ENCODE peak calls at places on chromosomes 7 and 10, in nine cellular contexts. A, V, D, W, M, K, I, T and Z are unnamed samples.

GRCh38 chr7:26624839-26625238 is 239.6 kb downstream of the SKAP2 start:
- DNase-seq in A (no peak), V (no peak), D (no peak), W (no peak), M (no peak), K (no peak), I (no peak), T (no peak), Z (no peak)

GRCh38 chr7:13179775-13180448 is 492.5 kb downstream of the ARL4A start:
- DNase-seq in A (no peak), V (no peak), D (no peak), W (no peak), M (no peak), K (no peak), I (no peak), T (no peak), Z (peak; percentile 15)

GRCh38 chr10:101011517-101012423 is 12.2 kb downstream of the LZTS2 start:
- DNase-seq in A (no peak), V (no peak), D (no peak), W (peak; percentile 29), M (no peak), K (no peak), I (peak; percentile 65), T (no peak), Z (no peak)

GRCh38 chr10:114623661-114624294 is 34.3 kb downstream of the ABLIM1 start:
- DNase-seq in A (peak; percentile 31), V (peak; percentile 77), D (peak; percentile 78), W (no peak), M (peak; percentile 77), K (no peak), I (no peak), T (peak; percentile 95), Z (peak; percentile 86)

GRCh38 chr10:50613150-50613549 is 10.6 kb downstream of the SGMS1 start:
- DNase-seq in A (no peak), V (no peak), D (no peak), W (no peak), M (no peak), K (no peak), I (no peak), T (no peak), Z (no peak)

GRCh38 chr7:41584746-41585145 is 118.1 kb downstream of the INHBA start:
- DNase-seq in A (no peak), V (no peak), D (no peak), W (no peak), M (no peak), K (no peak), I (no peak), T (no peak), Z (peak; percentile 49)

GRCh38 chr10:13529714-13529973 is 830 bp upstream of the BEND7 start:
- DNase-seq in A (no peak), V (no peak), D (no peak), W (no peak), M (no peak), K (no peak), I (no peak), T (no peak), Z (no peak)

GRCh38 chr7:123966936-123967335 is 41.9 kb downstream of the SPAM1 start:
- DNase-seq in A (no peak), V (no peak), D (no peak), W (no peak), M (no peak), K (no peak), I (no peak), T (peak; percentile 28), Z (no peak)

GRCh38 chr7:142030294-142030693 is 34.6 kb downstream of the MGAM start:
- DNase-seq in A (no peak), V (no peak), D (no peak), W (no peak), M (no peak), K (no peak), I (peak; percentile 7), T (no peak), Z (peak; percentile 4)

GRCh38 chr7:2523941-2524807 is 4.6 kb downstream of the LFNG start:
- DNase-seq in A (peak; percentile 98), V (peak; percentile 83), D (no peak), W (peak; percentile 87), M (no peak), K (peak; percentile 89), I (peak; percentile 98), T (peak; percentile 77), Z (peak; percentile 34)

GRCh38 chr7:30740417-30741181 is 11.3 kb upstream of the INMT start:
- DNase-seq in A (peak; percentile 45), V (peak; percentile 20), D (no peak), W (peak; percentile 79), M (peak; percentile 58), K (peak; percentile 69), I (peak; percentile 80), T (peak; percentile 79), Z (peak; percentile 57)

GRCh38 chr7:27636326-27637006 is 26.2 kb downstream of the HIBADH start:
- DNase-seq in A (no peak), V (no peak), D (no peak), W (no peak), M (no peak), K (no peak), I (peak; percentile 65), T (no peak), Z (peak; percentile 38)

GRCh38 chr7:19079066-19079465 is 38.4 kb downstream of the TWIST1 start:
- DNase-seq in A (no peak), V (no peak), D (no peak), W (no peak), M (peak; percentile 18), K (no peak), I (no peak), T (peak; percentile 83), Z (peak; percentile 54)

GRCh38 chr7:117896339-117896738 is 23.1 kb upstream of the CTTNBP2 start:
- DNase-seq in A (no peak), V (no peak), D (no peak), W (no peak), M (no peak), K (no peak), I (no peak), T (no peak), Z (no peak)

GRCh38 chr10:97601268-97602215 is 12.0 kb downstream of the C10orf62 start:
- DNase-seq in A (no peak), V (no peak), D (no peak), W (peak; percentile 26), M (no peak), K (peak; percentile 17), I (no peak), T (no peak), Z (no peak)

GRCh38 chr7:41472427-41473125 is 230.3 kb downstream of the INHBA start:
- DNase-seq in A (no peak), V (no peak), D (no peak), W (no peak), M (no peak), K (no peak), I (no peak), T (no peak), Z (peak; percentile 38)

GRCh38 chr7:38546763-38547162 is 84.4 kb downstream of the AMPH start:
- DNase-seq in A (no peak), V (no peak), D (no peak), W (no peak), M (no peak), K (no peak), I (no peak), T (no peak), Z (no peak)

GRCh38 chr10:90805211-90805610 is 52.6 kb downstream of the HTR7 start:
- DNase-seq in A (no peak), V (no peak), D (no peak), W (no peak), M (no peak), K (no peak), I (no peak), T (no peak), Z (no peak)

GRCh38 chr10:91614254-91614624 is 18.6 kb downstream of the PPP1R3C start:
- DNase-seq in A (no peak), V (no peak), D (peak; percentile 95), W (no peak), M (peak; percentile 77), K (no peak), I (no peak), T (no peak), Z (peak; percentile 99)

GRCh38 chr7:107044347-107045194 is at the start of gene PRKAR2B:
- DNase-seq in A (peak; percentile 80), V (peak; percentile 24), D (no peak), W (peak; percentile 81), M (peak; percentile 17), K (peak; percentile 76), I (peak; percentile 96), T (peak; percentile 56), Z (peak; percentile 53)

GRCh38 chr7:55593515-55594318 is 21.4 kb upstream of the VOPP1 start:
- DNase-seq in A (peak; percentile 57), V (no peak), D (no peak), W (peak; percentile 70), M (peak; percentile 29), K (peak; percentile 27), I (peak; percentile 73), T (peak; percentile 65), Z (peak; percentile 31)

GRCh38 chr7:47763063-47763974 is 181.4 kb upstream of the TNS3 start:
- DNase-seq in A (peak; percentile 85), V (peak; percentile 37), D (peak; percentile 97), W (no peak), M (peak; percentile 49), K (no peak), I (peak; percentile 62), T (peak; percentile 100), Z (peak; percentile 86)

GRCh38 chr7:49791089-49791741 is 17.8 kb downstream of the VWC2 start:
- DNase-seq in A (no peak), V (no peak), D (no peak), W (no peak), M (no peak), K (no peak), I (peak; percentile 76), T (peak; percentile 85), Z (no peak)

GRCh38 chr10:7797582-7797981 is 9.6 kb downstream of the ATP5F1C start:
- DNase-seq in A (no peak), V (no peak), D (peak; percentile 65), W (no peak), M (peak; percentile 96), K (no peak), I (no peak), T (peak; percentile 71), Z (peak; percentile 91)